ENCODE peak calls at places on chromosome 1, in eight cellular contexts. One of them, this sample, is unnamed.

GRCh38 chr1:62280150-62280549 is 39.1 kb downstream of the KANK4 start:
- DNase-seq in T follicular helper cell: no peak
- DNase-seq in NCI-H1694 treated with DMSO at 0.1 percent for 48 hours: no peak
- DNase-seq in neural progenitor cell: no peak
- DNase-seq in T-helper 2 cell: no peak
- DNase-seq in activated T-helper 1 cell treated with anti-CD3 and anti-CD28 coated beads, Interleukin-2, amount 50 U/mL, for 16 hours: no peak
- DNase-seq in GM12865: no peak
- DNase-seq in endothelial cell of umbilical vein: no peak
- DNase-seq in this sample: no peak

GRCh38 chr1:30405081-30405480 is 318.3 kb downstream of the MATN1 start:
- DNase-seq in T follicular helper cell: no peak
- DNase-seq in NCI-H1694 treated with DMSO at 0.1 percent for 48 hours: no peak
- DNase-seq in neural progenitor cell: no peak
- DNase-seq in T-helper 2 cell: no peak
- DNase-seq in activated T-helper 1 cell treated with anti-CD3 and anti-CD28 coated beads, Interleukin-2, amount 50 U/mL, for 16 hours: no peak
- DNase-seq in GM12865: no peak
- DNase-seq in endothelial cell of umbilical vein: no peak
- DNase-seq in this sample: no peak

GRCh38 chr1:153544453-153545066 is 1.0 kb downstream of the S100A4 start:
- DNase-seq in T follicular helper cell: no peak
- DNase-seq in NCI-H1694 treated with DMSO at 0.1 percent for 48 hours: no peak
- DNase-seq in neural progenitor cell: no peak
- DNase-seq in T-helper 2 cell: no peak
- DNase-seq in activated T-helper 1 cell treated with anti-CD3 and anti-CD28 coated beads, Interleukin-2, amount 50 U/mL, for 16 hours: no peak
- DNase-seq in GM12865: no peak
- DNase-seq in endothelial cell of umbilical vein: no peak
- DNase-seq in this sample: no peak

GRCh38 chr1:24414884-24415333 is 693 bp upstream of the NIPAL3 start:
- DNase-seq in T follicular helper cell: no peak
- DNase-seq in NCI-H1694 treated with DMSO at 0.1 percent for 48 hours: no peak
- DNase-seq in neural progenitor cell: no peak
- DNase-seq in T-helper 2 cell: no peak
- DNase-seq in activated T-helper 1 cell treated with anti-CD3 and anti-CD28 coated beads, Interleukin-2, amount 50 U/mL, for 16 hours: no peak
- DNase-seq in GM12865: no peak
- DNase-seq in endothelial cell of umbilical vein: no peak
- DNase-seq in this sample: no peak

GRCh38 chr1:53197301-53198205 is 929 bp downstream of the CPT2 start:
- DNase-seq in T follicular helper cell: no peak
- DNase-seq in NCI-H1694 treated with DMSO at 0.1 percent for 48 hours: no peak
- DNase-seq in neural progenitor cell: peak
- DNase-seq in T-helper 2 cell: no peak
- DNase-seq in activated T-helper 1 cell treated with anti-CD3 and anti-CD28 coated beads, Interleukin-2, amount 50 U/mL, for 16 hours: no peak
- DNase-seq in GM12865: no peak
- DNase-seq in endothelial cell of umbilical vein: peak
- DNase-seq in this sample: no peak

GRCh38 chr1:200708769-200709168 is 29.9 kb upstream of the CAMSAP2 start:
- DNase-seq in T follicular helper cell: no peak
- DNase-seq in NCI-H1694 treated with DMSO at 0.1 percent for 48 hours: no peak
- DNase-seq in neural progenitor cell: no peak
- DNase-seq in T-helper 2 cell: no peak
- DNase-seq in activated T-helper 1 cell treated with anti-CD3 and anti-CD28 coated beads, Interleukin-2, amount 50 U/mL, for 16 hours: no peak
- DNase-seq in GM12865: no peak
- DNase-seq in endothelial cell of umbilical vein: no peak
- DNase-seq in this sample: no peak

GRCh38 chr1:25022361-25023189 is 92.5 kb upstream of the RUNX3 start:
- DNase-seq in T follicular helper cell: peak
- DNase-seq in NCI-H1694 treated with DMSO at 0.1 percent for 48 hours: no peak
- DNase-seq in neural progenitor cell: no peak
- DNase-seq in T-helper 2 cell: peak
- DNase-seq in activated T-helper 1 cell treated with anti-CD3 and anti-CD28 coated beads, Interleukin-2, amount 50 U/mL, for 16 hours: peak
- DNase-seq in GM12865: peak
- DNase-seq in endothelial cell of umbilical vein: no peak
- DNase-seq in this sample: peak

GRCh38 chr1:161389691-161390558 is 22.2 kb upstream of the CFAP126 start:
- DNase-seq in T follicular helper cell: peak
- DNase-seq in NCI-H1694 treated with DMSO at 0.1 percent for 48 hours: peak
- DNase-seq in neural progenitor cell: peak
- DNase-seq in T-helper 2 cell: peak
- DNase-seq in activated T-helper 1 cell treated with anti-CD3 and anti-CD28 coated beads, Interleukin-2, amount 50 U/mL, for 16 hours: peak
- DNase-seq in GM12865: peak
- DNase-seq in endothelial cell of umbilical vein: peak
- DNase-seq in this sample: peak

GRCh38 chr1:233607252-233608119 is 6.4 kb upstream of the KCNK1 start:
- DNase-seq in T follicular helper cell: no peak
- DNase-seq in NCI-H1694 treated with DMSO at 0.1 percent for 48 hours: no peak
- DNase-seq in neural progenitor cell: no peak
- DNase-seq in T-helper 2 cell: no peak
- DNase-seq in activated T-helper 1 cell treated with anti-CD3 and anti-CD28 coated beads, Interleukin-2, amount 50 U/mL, for 16 hours: no peak
- DNase-seq in GM12865: peak
- DNase-seq in endothelial cell of umbilical vein: no peak
- DNase-seq in this sample: no peak

GRCh38 chr1:4585216-4585615 is 69.2 kb upstream of the AJAP1 start:
- DNase-seq in T follicular helper cell: no peak
- DNase-seq in NCI-H1694 treated with DMSO at 0.1 percent for 48 hours: no peak
- DNase-seq in neural progenitor cell: peak
- DNase-seq in T-helper 2 cell: peak
- DNase-seq in activated T-helper 1 cell treated with anti-CD3 and anti-CD28 coated beads, Interleukin-2, amount 50 U/mL, for 16 hours: peak
- DNase-seq in GM12865: peak
- DNase-seq in endothelial cell of umbilical vein: no peak
- DNase-seq in this sample: no peak

GRCh38 chr1:17065667-17066066 is 11.8 kb upstream of the SDHB start:
- DNase-seq in T follicular helper cell: no peak
- DNase-seq in NCI-H1694 treated with DMSO at 0.1 percent for 48 hours: no peak
- DNase-seq in neural progenitor cell: no peak
- DNase-seq in T-helper 2 cell: no peak
- DNase-seq in activated T-helper 1 cell treated with anti-CD3 and anti-CD28 coated beads, Interleukin-2, amount 50 U/mL, for 16 hours: no peak
- DNase-seq in GM12865: no peak
- DNase-seq in endothelial cell of umbilical vein: no peak
- DNase-seq in this sample: no peak

GRCh38 chr1:21077085-21077484 is 99.6 kb downstream of the EIF4G3 start:
- DNase-seq in T follicular helper cell: no peak
- DNase-seq in NCI-H1694 treated with DMSO at 0.1 percent for 48 hours: no peak
- DNase-seq in neural progenitor cell: no peak
- DNase-seq in T-helper 2 cell: no peak
- DNase-seq in activated T-helper 1 cell treated with anti-CD3 and anti-CD28 coated beads, Interleukin-2, amount 50 U/mL, for 16 hours: no peak
- DNase-seq in GM12865: no peak
- DNase-seq in endothelial cell of umbilical vein: peak
- DNase-seq in this sample: no peak

GRCh38 chr1:192920412-192920811 is 111.6 kb downstream of the RGS2 start:
- DNase-seq in T follicular helper cell: no peak
- DNase-seq in NCI-H1694 treated with DMSO at 0.1 percent for 48 hours: no peak
- DNase-seq in neural progenitor cell: no peak
- DNase-seq in T-helper 2 cell: no peak
- DNase-seq in activated T-helper 1 cell treated with anti-CD3 and anti-CD28 coated beads, Interleukin-2, amount 50 U/mL, for 16 hours: no peak
- DNase-seq in GM12865: no peak
- DNase-seq in endothelial cell of umbilical vein: no peak
- DNase-seq in this sample: no peak

GRCh38 chr1:183920651-183921050 is 115.7 kb downstream of the RGL1 start:
- DNase-seq in T follicular helper cell: no peak
- DNase-seq in NCI-H1694 treated with DMSO at 0.1 percent for 48 hours: peak
- DNase-seq in neural progenitor cell: no peak
- DNase-seq in T-helper 2 cell: no peak
- DNase-seq in activated T-helper 1 cell treated with anti-CD3 and anti-CD28 coated beads, Interleukin-2, amount 50 U/mL, for 16 hours: no peak
- DNase-seq in GM12865: no peak
- DNase-seq in endothelial cell of umbilical vein: peak
- DNase-seq in this sample: no peak

GRCh38 chr1:201348211-201348566 is 29.3 kb downstream of the TNNT2 start:
- DNase-seq in T follicular helper cell: no peak
- DNase-seq in NCI-H1694 treated with DMSO at 0.1 percent for 48 hours: peak
- DNase-seq in neural progenitor cell: peak
- DNase-seq in T-helper 2 cell: no peak
- DNase-seq in activated T-helper 1 cell treated with anti-CD3 and anti-CD28 coated beads, Interleukin-2, amount 50 U/mL, for 16 hours: no peak
- DNase-seq in GM12865: peak
- DNase-seq in endothelial cell of umbilical vein: peak
- DNase-seq in this sample: no peak

GRCh38 chr1:38908821-38909220 is 27.4 kb upstream of the GJA9 start:
- DNase-seq in T follicular helper cell: no peak
- DNase-seq in NCI-H1694 treated with DMSO at 0.1 percent for 48 hours: no peak
- DNase-seq in neural progenitor cell: no peak
- DNase-seq in T-helper 2 cell: no peak
- DNase-seq in activated T-helper 1 cell treated with anti-CD3 and anti-CD28 coated beads, Interleukin-2, amount 50 U/mL, for 16 hours: no peak
- DNase-seq in GM12865: no peak
- DNase-seq in endothelial cell of umbilical vein: no peak
- DNase-seq in this sample: no peak

GRCh38 chr1:101757985-101758384 is 238.7 kb downstream of the OLFM3 start:
- DNase-seq in T follicular helper cell: no peak
- DNase-seq in NCI-H1694 treated with DMSO at 0.1 percent for 48 hours: no peak
- DNase-seq in neural progenitor cell: no peak
- DNase-seq in T-helper 2 cell: no peak
- DNase-seq in activated T-helper 1 cell treated with anti-CD3 and anti-CD28 coated beads, Interleukin-2, amount 50 U/mL, for 16 hours: no peak
- DNase-seq in GM12865: no peak
- DNase-seq in endothelial cell of umbilical vein: no peak
- DNase-seq in this sample: no peak

GRCh38 chr1:37034301-37035013 is at the start of gene GRIK3:
- DNase-seq in T follicular helper cell: no peak
- DNase-seq in NCI-H1694 treated with DMSO at 0.1 percent for 48 hours: no peak
- DNase-seq in neural progenitor cell: peak
- DNase-seq in T-helper 2 cell: no peak
- DNase-seq in activated T-helper 1 cell treated with anti-CD3 and anti-CD28 coated beads, Interleukin-2, amount 50 U/mL, for 16 hours: no peak
- DNase-seq in GM12865: no peak
- DNase-seq in endothelial cell of umbilical vein: no peak
- DNase-seq in this sample: no peak

GRCh38 chr1:223700942-223701637 is 11.2 kb upstream of the CAPN2 start:
- DNase-seq in T follicular helper cell: no peak
- DNase-seq in NCI-H1694 treated with DMSO at 0.1 percent for 48 hours: no peak
- DNase-seq in neural progenitor cell: no peak
- DNase-seq in T-helper 2 cell: no peak
- DNase-seq in activated T-helper 1 cell treated with anti-CD3 and anti-CD28 coated beads, Interleukin-2, amount 50 U/mL, for 16 hours: no peak
- DNase-seq in GM12865: no peak
- DNase-seq in endothelial cell of umbilical vein: peak
- DNase-seq in this sample: no peak

GRCh38 chr1:59767119-59767518 is 47.6 kb upstream of the HOOK1 start:
- DNase-seq in T follicular helper cell: no peak
- DNase-seq in NCI-H1694 treated with DMSO at 0.1 percent for 48 hours: no peak
- DNase-seq in neural progenitor cell: no peak
- DNase-seq in T-helper 2 cell: no peak
- DNase-seq in activated T-helper 1 cell treated with anti-CD3 and anti-CD28 coated beads, Interleukin-2, amount 50 U/mL, for 16 hours: no peak
- DNase-seq in GM12865: no peak
- DNase-seq in endothelial cell of umbilical vein: peak
- DNase-seq in this sample: no peak

GRCh38 chr1:101769520-101769919 is 227.2 kb downstream of the OLFM3 start:
- DNase-seq in T follicular helper cell: no peak
- DNase-seq in NCI-H1694 treated with DMSO at 0.1 percent for 48 hours: no peak
- DNase-seq in neural progenitor cell: peak
- DNase-seq in T-helper 2 cell: no peak
- DNase-seq in activated T-helper 1 cell treated with anti-CD3 and anti-CD28 coated beads, Interleukin-2, amount 50 U/mL, for 16 hours: no peak
- DNase-seq in GM12865: peak
- DNase-seq in endothelial cell of umbilical vein: peak
- DNase-seq in this sample: no peak

GRCh38 chr1:185559684-185560310 is 174.4 kb upstream of the HMCN1 start:
- DNase-seq in T follicular helper cell: no peak
- DNase-seq in NCI-H1694 treated with DMSO at 0.1 percent for 48 hours: no peak
- DNase-seq in neural progenitor cell: peak
- DNase-seq in T-helper 2 cell: no peak
- DNase-seq in activated T-helper 1 cell treated with anti-CD3 and anti-CD28 coated beads, Interleukin-2, amount 50 U/mL, for 16 hours: peak
- DNase-seq in GM12865: peak
- DNase-seq in endothelial cell of umbilical vein: peak
- DNase-seq in this sample: no peak

GRCh38 chr1:67347688-67348472 is 40.2 kb downstream of the IL12RB2 start:
- DNase-seq in T follicular helper cell: no peak
- DNase-seq in NCI-H1694 treated with DMSO at 0.1 percent for 48 hours: peak
- DNase-seq in neural progenitor cell: peak
- DNase-seq in T-helper 2 cell: no peak
- DNase-seq in activated T-helper 1 cell treated with anti-CD3 and anti-CD28 coated beads, Interleukin-2, amount 50 U/mL, for 16 hours: no peak
- DNase-seq in GM12865: peak
- DNase-seq in endothelial cell of umbilical vein: peak
- DNase-seq in this sample: no peak

GRCh38 chr1:215794151-215794550 is 227.0 kb downstream of the KCTD3 start:
- DNase-seq in T follicular helper cell: no peak
- DNase-seq in NCI-H1694 treated with DMSO at 0.1 percent for 48 hours: peak
- DNase-seq in neural progenitor cell: no peak
- DNase-seq in T-helper 2 cell: no peak
- DNase-seq in activated T-helper 1 cell treated with anti-CD3 and anti-CD28 coated beads, Interleukin-2, amount 50 U/mL, for 16 hours: no peak
- DNase-seq in GM12865: no peak
- DNase-seq in endothelial cell of umbilical vein: no peak
- DNase-seq in this sample: no peak

GRCh38 chr1:46595127-46595526 is 8.9 kb downstream of the MKNK1 start:
- DNase-seq in T follicular helper cell: no peak
- DNase-seq in NCI-H1694 treated with DMSO at 0.1 percent for 48 hours: no peak
- DNase-seq in neural progenitor cell: no peak
- DNase-seq in T-helper 2 cell: no peak
- DNase-seq in activated T-helper 1 cell treated with anti-CD3 and anti-CD28 coated beads, Interleukin-2, amount 50 U/mL, for 16 hours: no peak
- DNase-seq in GM12865: no peak
- DNase-seq in endothelial cell of umbilical vein: no peak
- DNase-seq in this sample: no peak

GRCh38 chr1:195960580-195960979 is 647.7 kb downstream of the KCNT2 start:
- DNase-seq in T follicular helper cell: no peak
- DNase-seq in NCI-H1694 treated with DMSO at 0.1 percent for 48 hours: no peak
- DNase-seq in neural progenitor cell: no peak
- DNase-seq in T-helper 2 cell: no peak
- DNase-seq in activated T-helper 1 cell treated with anti-CD3 and anti-CD28 coated beads, Interleukin-2, amount 50 U/mL, for 16 hours: no peak
- DNase-seq in GM12865: peak
- DNase-seq in endothelial cell of umbilical vein: no peak
- DNase-seq in this sample: no peak

GRCh38 chr1:68791800-68792199 is 294.9 kb upstream of the DEPDC1 start:
- DNase-seq in T follicular helper cell: no peak
- DNase-seq in NCI-H1694 treated with DMSO at 0.1 percent for 48 hours: no peak
- DNase-seq in neural progenitor cell: peak
- DNase-seq in T-helper 2 cell: no peak
- DNase-seq in activated T-helper 1 cell treated with anti-CD3 and anti-CD28 coated beads, Interleukin-2, amount 50 U/mL, for 16 hours: no peak
- DNase-seq in GM12865: no peak
- DNase-seq in endothelial cell of umbilical vein: no peak
- DNase-seq in this sample: no peak

GRCh38 chr1:113747376-113747775 is 11.9 kb downstream of the PHTF1 start:
- DNase-seq in T follicular helper cell: no peak
- DNase-seq in NCI-H1694 treated with DMSO at 0.1 percent for 48 hours: no peak
- DNase-seq in neural progenitor cell: no peak
- DNase-seq in T-helper 2 cell: no peak
- DNase-seq in activated T-helper 1 cell treated with anti-CD3 and anti-CD28 coated beads, Interleukin-2, amount 50 U/mL, for 16 hours: no peak
- DNase-seq in GM12865: no peak
- DNase-seq in endothelial cell of umbilical vein: no peak
- DNase-seq in this sample: no peak

GRCh38 chr1:221965252-221965651 is 223.4 kb upstream of the DUSP10 start:
- DNase-seq in T follicular helper cell: no peak
- DNase-seq in NCI-H1694 treated with DMSO at 0.1 percent for 48 hours: no peak
- DNase-seq in neural progenitor cell: no peak
- DNase-seq in T-helper 2 cell: no peak
- DNase-seq in activated T-helper 1 cell treated with anti-CD3 and anti-CD28 coated beads, Interleukin-2, amount 50 U/mL, for 16 hours: no peak
- DNase-seq in GM12865: no peak
- DNase-seq in endothelial cell of umbilical vein: no peak
- DNase-seq in this sample: no peak

GRCh38 chr1:116226017-116226416 is 114.8 kb downstream of the MAB21L3 start:
- DNase-seq in T follicular helper cell: no peak
- DNase-seq in NCI-H1694 treated with DMSO at 0.1 percent for 48 hours: no peak
- DNase-seq in neural progenitor cell: no peak
- DNase-seq in T-helper 2 cell: no peak
- DNase-seq in activated T-helper 1 cell treated with anti-CD3 and anti-CD28 coated beads, Interleukin-2, amount 50 U/mL, for 16 hours: no peak
- DNase-seq in GM12865: peak
- DNase-seq in endothelial cell of umbilical vein: no peak
- DNase-seq in this sample: no peak

GRCh38 chr1:225962440-225962975 is 21.5 kb upstream of the LEFTY2 start:
- DNase-seq in T follicular helper cell: peak
- DNase-seq in NCI-H1694 treated with DMSO at 0.1 percent for 48 hours: no peak
- DNase-seq in neural progenitor cell: peak
- DNase-seq in T-helper 2 cell: peak
- DNase-seq in activated T-helper 1 cell treated with anti-CD3 and anti-CD28 coated beads, Interleukin-2, amount 50 U/mL, for 16 hours: peak
- DNase-seq in GM12865: peak
- DNase-seq in endothelial cell of umbilical vein: peak
- DNase-seq in this sample: no peak

GRCh38 chr1:1430114-1430982 is 5.1 kb upstream of the VWA1 start:
- DNase-seq in T follicular helper cell: no peak
- DNase-seq in NCI-H1694 treated with DMSO at 0.1 percent for 48 hours: peak
- DNase-seq in neural progenitor cell: peak
- DNase-seq in T-helper 2 cell: no peak
- DNase-seq in activated T-helper 1 cell treated with anti-CD3 and anti-CD28 coated beads, Interleukin-2, amount 50 U/mL, for 16 hours: no peak
- DNase-seq in GM12865: no peak
- DNase-seq in endothelial cell of umbilical vein: peak
- DNase-seq in this sample: no peak